ENCODE peak calls at places on chromosomes 5 and 9, in five cellular contexts. Q, G, Z, Y and T are unnamed samples.

GRCh38 chr5:128258387-128258786 is 174.8 kb downstream of the SLC12A2 start:
- DNase-seq in Z (no peak), G (no peak), Y (no peak), Q (no peak), T (no peak)

GRCh38 chr5:10317825-10318682 is 10.4 kb upstream of the CMBL start:
- DNase-seq in Z (no peak), G (no peak), Q (no peak), Y (peak; percentile 9), T (no peak)

GRCh38 chr9:2816476-2817141 is 27.3 kb downstream of the PUM3 start:
- DNase-seq in Q (no peak), Z (peak; percentile 97), G (no peak), Y (no peak), T (no peak)

GRCh38 chr5:10470669-10471068 is 29.0 kb downstream of the ROPN1L start:
- DNase-seq in G (no peak), Q (no peak), Z (no peak), Y (no peak), T (no peak)

GRCh38 chr9:75445122-75445521 is 356.8 kb downstream of the OSTF1 start:
- DNase-seq in Y (no peak), Q (no peak), G (no peak), Z (no peak), T (no peak)

GRCh38 chr5:95759634-95760033 is 28.5 kb downstream of the RHOBTB3 start:
- DNase-seq in Q (no peak), Z (peak; percentile 71), G (no peak), Y (no peak), T (no peak)

GRCh38 chr9:89631381-89631780 is 26.6 kb downstream of the GADD45G start:
- DNase-seq in Z (no peak), Q (no peak), Y (no peak), G (no peak), T (no peak)

GRCh38 chr9:38117646-38118045 is 48.6 kb upstream of the SHB start:
- DNase-seq in Z (no peak), Y (no peak), Q (no peak), G (no peak), T (no peak)

GRCh38 chr9:93702261-93702660 is 125.9 kb downstream of the PHF2 start:
- DNase-seq in G (no peak), Y (no peak), Q (no peak), Z (no peak), T (no peak)

GRCh38 chr5:17065468-17065867 is 129.4 kb upstream of the MYO10 start:
- DNase-seq in Y (no peak), Z (no peak), G (no peak), Q (peak; percentile 22), T (no peak)

GRCh38 chr9:78919701-78920100 is 622.8 kb downstream of the PSAT1 start:
- DNase-seq in G (no peak), Y (peak; percentile 60), Q (no peak), Z (peak; percentile 68), T (no peak)

GRCh38 chr5:54442271-54442670 is 13.2 kb upstream of the HSPB3 start:
- DNase-seq in Y (peak; percentile 44), Q (no peak), G (no peak), Z (peak; percentile 15), T (no peak)

GRCh38 chr5:6634327-6634713 is 1.1 kb downstream of the SRD5A1 start:
- DNase-seq in G (peak; percentile 21), Z (no peak), Q (no peak), Y (no peak), T (peak; percentile 57)

GRCh38 chr9:27499481-27499880 is 24.6 kb upstream of the IFNK start:
- DNase-seq in G (no peak), Z (peak; percentile 23), Y (peak; percentile 91), Q (no peak), T (no peak)

GRCh38 chr9:77374266-77374665 is 196.9 kb downstream of the VPS13A start:
- DNase-seq in G (no peak), Q (no peak), Y (no peak), Z (peak; percentile 20), T (no peak)

GRCh38 chr5:148996270-148996669 is 66.6 kb downstream of the SH3TC2 start:
- DNase-seq in G (no peak), Z (no peak), Y (no peak), Q (no peak), T (no peak)

GRCh38 chr5:151016700-151017099 is 3.7 kb upstream of the GPX3 start:
- DNase-seq in G (no peak), Q (peak; percentile 43), Y (no peak), Z (no peak), T (no peak)

GRCh38 chr5:141867651-141868050 is 10.6 kb downstream of the PCDH1 start:
- DNase-seq in Z (no peak), G (no peak), Q (no peak), Y (no peak), T (no peak)

DNA sequence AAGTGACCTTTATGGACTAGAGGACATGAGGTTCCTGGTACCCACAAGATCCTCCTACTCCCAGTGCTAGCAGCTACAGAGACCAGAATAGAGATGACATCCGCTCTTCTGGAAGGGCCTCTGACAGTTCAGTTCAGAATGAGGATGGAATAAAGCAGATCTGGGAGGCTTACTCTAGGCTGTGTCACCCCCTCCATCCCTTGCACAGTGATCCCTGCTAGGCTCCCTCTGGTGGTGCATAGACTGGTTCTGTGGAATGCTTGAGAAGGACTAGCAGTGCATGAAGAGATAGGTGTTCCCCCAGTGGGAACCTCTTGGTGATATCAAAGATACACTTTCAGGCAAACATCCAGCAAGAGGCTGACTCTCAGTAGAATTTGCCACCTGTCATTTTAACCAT is 83.0 kb downstream of the NPR3 start:
- DNase-seq in Q (no peak), Z (no peak), Y (no peak), G (peak; percentile 5), T (no peak)
- TF ChIP-seq CTCF in Q (peak; percentile 27), Z (no peak), Y (no peak), G (peak; percentile 29), T (no peak)

GRCh38 chr9:81559741-81560140 is 129.6 kb downstream of the TLE1 start:
- DNase-seq in Y (peak; percentile 88), Z (peak; percentile 97), G (no peak), Q (no peak), T (no peak)
- TF ChIP-seq CTCF in Y (no peak), Z (no peak), G (no peak), Q (no peak), T (no peak)

GRCh38 chr5:76517334-76517733 is 105.9 kb downstream of the F2RL2 start:
- DNase-seq in G (no peak), Q (no peak), Z (no peak), Y (no peak), T (no peak)
- TF ChIP-seq CTCF in G (no peak), Q (no peak), Z (no peak), Y (no peak), T (no peak)

DNA sequence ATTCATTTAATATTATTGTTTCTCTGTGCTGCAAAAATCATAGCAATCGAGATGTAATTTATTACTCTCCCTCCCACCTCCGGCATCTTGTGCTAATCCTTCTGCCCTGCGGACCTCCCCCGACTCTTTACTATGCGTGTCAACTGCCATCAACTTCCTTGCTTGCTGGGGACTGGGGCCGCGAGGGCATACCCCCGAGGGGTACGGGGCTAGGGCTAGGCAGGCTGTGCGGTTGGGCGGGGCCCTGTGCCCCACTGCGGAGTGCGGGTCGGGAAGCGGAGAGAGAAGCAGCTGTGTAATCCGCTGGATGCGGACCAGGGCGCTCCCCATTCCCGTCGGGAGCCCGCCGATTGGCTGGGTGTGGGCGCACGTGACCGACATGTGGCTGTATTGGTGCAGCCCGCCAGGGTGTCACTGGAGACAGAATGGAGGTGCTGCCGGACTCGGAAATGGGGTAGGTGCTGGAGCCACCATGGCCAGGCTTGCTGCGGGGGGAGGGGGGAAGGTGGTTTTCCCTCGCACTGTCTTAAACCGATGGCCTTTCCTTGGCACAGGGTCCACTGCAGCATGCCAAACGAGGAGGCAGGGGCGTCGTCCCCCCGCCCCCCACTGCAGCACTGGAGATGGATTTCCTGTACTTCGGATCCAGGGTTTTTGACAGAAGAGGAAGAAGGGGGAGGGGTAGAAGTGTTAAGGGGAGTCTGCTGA is at the start of gene APC:
- DNase-seq in G (peak; percentile 94), Z (peak; percentile 86), Q (peak; percentile 96), Y (peak; percentile 81), T (peak; percentile 82)
- TF ChIP-seq CTCF in G (peak; percentile 6), Z (no peak), Q (peak; percentile 41), Y (no peak), T (no peak)

DNA sequence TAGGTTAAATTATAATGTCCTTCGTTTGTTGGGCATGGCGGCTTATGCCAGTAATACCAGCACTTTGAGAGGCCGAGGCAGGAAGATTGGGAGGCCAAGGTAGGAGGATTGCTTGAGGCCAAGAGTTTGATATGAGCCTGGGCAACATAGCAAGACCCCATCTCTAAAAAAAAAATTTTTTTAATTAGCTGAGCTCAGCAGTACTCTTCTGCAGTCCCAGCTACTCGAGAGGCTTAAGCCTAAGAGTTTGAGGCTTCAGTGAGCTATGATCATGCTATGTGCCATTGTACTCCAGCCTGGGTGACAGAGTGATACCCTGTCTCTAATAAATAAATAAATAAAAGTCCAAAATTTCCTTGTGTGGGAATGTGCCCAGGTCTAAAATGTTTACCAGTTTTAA is 9.1 kb upstream of the MSANTD3 start:
- DNase-seq in Z (no peak), Q (no peak), Y (no peak), G (no peak), T (no peak)
- TF ChIP-seq CTCF in Z (no peak), Q (no peak), Y (no peak), G (no peak), T (no peak)

DNA sequence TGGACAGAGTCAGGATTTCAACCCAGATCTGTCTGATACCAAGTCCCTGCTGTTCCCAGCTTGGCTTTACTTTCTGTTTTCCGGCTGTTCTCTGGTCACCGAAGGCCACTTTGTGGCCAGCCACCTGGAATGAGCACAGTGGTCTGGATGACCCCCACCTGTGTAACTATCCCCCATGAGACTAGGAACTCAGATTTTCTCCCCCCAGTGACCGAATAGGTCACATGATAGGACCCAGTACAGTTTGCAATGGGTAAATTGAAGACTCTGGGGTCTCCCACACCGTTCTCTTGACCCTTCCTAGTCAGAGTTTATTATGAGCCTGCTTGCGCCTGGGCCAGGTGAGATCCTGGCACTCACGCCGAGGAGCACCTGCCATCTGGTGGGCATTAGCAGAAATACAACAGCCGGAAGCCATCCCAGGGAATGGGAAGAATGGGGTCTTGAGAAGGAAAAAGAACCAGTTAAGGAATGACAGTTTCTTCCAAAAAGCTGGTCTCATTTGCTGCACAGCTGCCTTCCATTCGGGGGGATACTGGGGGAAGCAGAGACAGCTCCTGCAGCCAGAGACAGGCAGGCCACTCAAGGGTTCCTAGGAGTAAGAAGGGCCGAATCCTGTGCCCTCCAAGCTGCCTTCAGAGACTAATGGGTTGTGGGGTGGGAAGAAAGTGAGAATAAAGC is 7.1 kb downstream of the PHYHD1 start:
- DNase-seq in Q (peak; percentile 51), G (peak; percentile 79), Y (no peak), Z (peak; percentile 12), T (peak; percentile 77)
- TF ChIP-seq CTCF in Q (peak; percentile 92), G (peak; percentile 87), Y (peak; percentile 88), Z (peak; percentile 74), T (peak; percentile 87)